ENCODE peak calls at places on chromosomes 11 and 22, in eight cellular contexts. V is body of pancreas; K is A549; I is B cell; Z is psoas muscle; J is CD4-positive, alpha-beta T cell; M is esophagus squamous epithelium; O is AG09309. Q is an unnamed sample.

GRCh38 chr11:73972187-73972586 is 10.5 kb downstream of the UCP2 start:
- DNase-seq in V (no peak), J (no peak), M (no peak), K (no peak), O (no peak), I (no peak), Z (no peak), Q (no peak)

GRCh38 chr22:20495861-20496681 is 476 bp upstream of the KLHL22 start:
- DNase-seq in M (peak; percentile 18), Z (peak; percentile 92), V (peak; percentile 94), J (peak; percentile 80), O (peak; percentile 35), I (peak; percentile 94), K (peak; percentile 76), Q (peak; percentile 66)

GRCh38 chr11:79809487-79809886 is 368.7 kb upstream of the TENM4 start:
- DNase-seq in O (no peak), V (no peak), Z (no peak), K (no peak), I (no peak), J (no peak), M (no peak), Q (no peak)

GRCh38 chr11:47144541-47144940 is 32.1 kb downstream of the ARFGAP2 start:
- DNase-seq in Z (no peak), V (no peak), K (no peak), J (no peak), O (no peak), I (no peak), M (no peak), Q (no peak)

GRCh38 chr11:71135112-71135511 is 117.3 kb downstream of the SHANK2 start:
- DNase-seq in V (no peak), K (no peak), M (no peak), O (no peak), J (no peak), I (no peak), Z (no peak), Q (no peak)

GRCh38 chr11:45144126-45145082 is 2.0 kb upstream of the PRDM11 start:
- DNase-seq in I (no peak), O (no peak), K (no peak), J (no peak), M (no peak), Z (no peak), V (no peak), Q (no peak)

GRCh38 chr11:126083829-126084607 is 21.4 kb upstream of the CDON start:
- DNase-seq in J (peak; percentile 32), M (no peak), I (no peak), Z (no peak), V (peak; percentile 42), O (no peak), K (no peak), Q (no peak)

GRCh38 chr22:17785185-17786184 is 11.2 kb upstream of the BID start:
- DNase-seq in J (peak; percentile 61), M (no peak), K (peak; percentile 31), V (peak; percentile 83), O (no peak), I (peak; percentile 73), Z (peak; percentile 79), Q (no peak)

GRCh38 chr11:102469196-102469821 is 16.7 kb upstream of the TMEM123 start:
- DNase-seq in O (no peak), V (no peak), K (no peak), M (no peak), I (no peak), Z (no peak), J (no peak), Q (no peak)

GRCh38 chr22:49943771-49944398 is 16.7 kb upstream of the PIM3 start:
- DNase-seq in V (no peak), M (no peak), O (no peak), I (no peak), Z (no peak), K (no peak), J (no peak), Q (no peak)

GRCh38 chr11:62601114-62601363 is 626 bp downstream of the MTA2 start:
- DNase-seq in M (no peak), Z (peak; percentile 64), V (peak; percentile 49), I (peak; percentile 54), K (no peak), O (no peak), J (peak; percentile 47), Q (no peak)

GRCh38 chr11:108873938-108874337 is 209.1 kb downstream of the DDX10 start:
- DNase-seq in K (no peak), I (no peak), J (no peak), O (peak; percentile 59), V (no peak), Z (no peak), M (no peak), Q (no peak)

GRCh38 chr22:42277988-42278776 is 7.7 kb upstream of the TCF20 start:
- DNase-seq in K (no peak), V (no peak), M (no peak), Z (no peak), I (no peak), J (no peak), O (no peak), Q (peak; percentile 20)

GRCh38 chr11:64369440-64370135 is 10.6 kb downstream of the RPS6KA4 start:
- DNase-seq in V (no peak), Z (no peak), K (no peak), I (no peak), J (no peak), O (no peak), M (no peak), Q (no peak)
- TF ChIP-seq CTCF in V (no peak), Z (no peak), K (no peak), I (no peak), J (no peak), O (no peak), M (no peak), Q (no peak)

GRCh38 chr11:134449713-134450112 is 37.7 kb upstream of the B3GAT1 start:
- DNase-seq in Z (no peak), V (no peak), K (no peak), O (no peak), M (no peak), I (no peak), J (no peak), Q (no peak)
- TF ChIP-seq CTCF in Z (no peak), V (no peak), K (no peak), O (no peak), M (no peak), I (no peak), J (no peak), Q (no peak)

GRCh38 chr11:70128435-70128906 is 50.4 kb downstream of the ANO1 start:
- DNase-seq in V (peak; percentile 25), I (no peak), K (peak; percentile 89), J (no peak), Z (no peak), O (no peak), M (no peak), Q (peak; percentile 78)
- TF ChIP-seq CTCF in V (peak; percentile 9), I (no peak), K (no peak), J (no peak), Z (no peak), O (peak; percentile 0), M (no peak), Q (peak; percentile 26)

GRCh38 chr22:24995649-24996180 is 43.2 kb downstream of the KIAA1671 start:
- DNase-seq in O (no peak), I (no peak), M (no peak), V (no peak), Z (no peak), J (no peak), K (no peak), Q (no peak)

GRCh38 chr22:25000686-25001085 is 48.2 kb downstream of the KIAA1671 start:
- DNase-seq in O (no peak), Z (no peak), M (no peak), I (no peak), K (no peak), J (no peak), V (no peak), Q (no peak)

GRCh38 chr22:24994070-24994763 is 41.7 kb downstream of the KIAA1671 start:
- DNase-seq in K (no peak), Z (no peak), I (no peak), O (no peak), V (no peak), J (no peak), M (no peak), Q (peak; percentile 97)

GRCh38 chr22:24996420-24996952 is 44.0 kb downstream of the KIAA1671 start:
- DNase-seq in I (no peak), V (no peak), J (no peak), Z (no peak), K (peak; percentile 27), O (no peak), M (no peak), Q (peak; percentile 77)

GRCh38 chr22:24997023-24997422 is 44.5 kb downstream of the KIAA1671 start:
- DNase-seq in I (no peak), M (no peak), J (no peak), K (no peak), Z (no peak), V (no peak), O (no peak), Q (no peak)
- TF ChIP-seq CTCF in I (no peak), M (no peak), J (no peak), K (no peak), Z (no peak), V (no peak), O (no peak), Q (no peak)

GRCh38 chr22:40226620-40227019 is 48.9 kb downstream of the TNRC6B start:
- DNase-seq in I (no peak), Z (no peak), J (no peak), O (no peak), V (no peak), M (no peak), K (no peak), Q (no peak)

GRCh38 chr22:40218723-40219294 is 41.1 kb downstream of the TNRC6B start:
- DNase-seq in V (no peak), M (no peak), O (no peak), Z (no peak), I (no peak), K (no peak), J (no peak), Q (no peak)

GRCh38 chr22:40220316-40221054 is 42.8 kb downstream of the TNRC6B start:
- DNase-seq in I (no peak), V (no peak), K (no peak), Z (no peak), J (no peak), O (no peak), M (no peak), Q (no peak)

GRCh38 chr22:40221055-40221414 is 43.3 kb downstream of the TNRC6B start:
- DNase-seq in O (no peak), Z (no peak), M (no peak), V (no peak), I (no peak), J (no peak), K (no peak), Q (no peak)

GRCh38 chr22:40224702-40225101 is 47.0 kb downstream of the TNRC6B start:
- DNase-seq in V (no peak), Z (no peak), O (no peak), K (no peak), I (no peak), M (no peak), J (peak; percentile 42), Q (no peak)
- TF ChIP-seq CTCF in V (no peak), Z (no peak), O (no peak), K (no peak), I (no peak), M (no peak), J (no peak), Q (no peak)

GRCh38 chr11:7512525-7513209 is 1.1 kb upstream of the PPFIBP2 start:
- DNase-seq in O (peak; percentile 33), I (peak; percentile 91), Z (peak; percentile 91), K (no peak), J (no peak), M (peak; percentile 36), V (peak; percentile 76), Q (no peak)
- TF ChIP-seq CTCF in O (peak; percentile 24), I (no peak), Z (peak; percentile 19), K (no peak), J (no peak), M (no peak), V (no peak), Q (no peak)

Q was measured in PC-9.